ENCODE peak calls at places on chromosomes 4 and X, in eight cellular contexts. F, G, B, Y, M, A, L and R are unnamed samples.

GRCh38 chr4:169110633-169111032 is 100.6 kb upstream of the CBR4 start:
- DNase-seq in B (no peak), Y (no peak), F (no peak), G (no peak), M (no peak), A (no peak), L (no peak), R (no peak)

GRCh38 chr4:114474401-114474800 is 124.2 kb upstream of the UGT8 start:
- DNase-seq in G (no peak), L (no peak), Y (no peak), M (no peak), B (no peak), F (no peak), A (no peak), R (no peak)

GRCh38 chrX:110407910-110408545 is 49.4 kb downstream of the RTL9 start:
- DNase-seq in L (no peak), G (peak; percentile 62), B (peak; percentile 86), A (no peak), F (peak; percentile 32), Y (no peak), M (no peak), R (no peak)

GRCh38 chr4:35166437-35166836 is 1077.9 kb downstream of the ARAP2 start:
- DNase-seq in B (no peak), Y (no peak), L (no peak), G (no peak), M (no peak), A (no peak), F (no peak), R (no peak)

GRCh38 chr4:177308842-177309524 is 691 bp upstream of the NEIL3 start:
- DNase-seq in A (no peak), G (no peak), F (no peak), M (no peak), L (no peak), Y (no peak), B (no peak), R (no peak)

GRCh38 chrX:81195712-81196111 is 6.0 kb downstream of the HMGN5 start:
- DNase-seq in L (no peak), M (no peak), F (peak; percentile 27), G (peak; percentile 66), A (no peak), B (peak; percentile 66), Y (no peak), R (no peak)

GRCh38 chr4:138310991-138311390 is 68.8 kb upstream of the SLC7A11 start:
- DNase-seq in F (no peak), B (no peak), A (no peak), Y (no peak), G (no peak), L (no peak), M (no peak), R (no peak)

GRCh38 chr4:109406337-109406931 is 27.2 kb upstream of the SEC24B start:
- DNase-seq in A (no peak), L (no peak), B (peak; percentile 61), Y (no peak), F (no peak), M (no peak), G (peak; percentile 57), R (no peak)

GRCh38 chrX:41922125-41922521 is 1.2 kb downstream of the CASK start:
- DNase-seq in B (peak; percentile 4), Y (no peak), L (no peak), G (no peak), F (no peak), A (no peak), M (no peak), R (no peak)

DNA sequence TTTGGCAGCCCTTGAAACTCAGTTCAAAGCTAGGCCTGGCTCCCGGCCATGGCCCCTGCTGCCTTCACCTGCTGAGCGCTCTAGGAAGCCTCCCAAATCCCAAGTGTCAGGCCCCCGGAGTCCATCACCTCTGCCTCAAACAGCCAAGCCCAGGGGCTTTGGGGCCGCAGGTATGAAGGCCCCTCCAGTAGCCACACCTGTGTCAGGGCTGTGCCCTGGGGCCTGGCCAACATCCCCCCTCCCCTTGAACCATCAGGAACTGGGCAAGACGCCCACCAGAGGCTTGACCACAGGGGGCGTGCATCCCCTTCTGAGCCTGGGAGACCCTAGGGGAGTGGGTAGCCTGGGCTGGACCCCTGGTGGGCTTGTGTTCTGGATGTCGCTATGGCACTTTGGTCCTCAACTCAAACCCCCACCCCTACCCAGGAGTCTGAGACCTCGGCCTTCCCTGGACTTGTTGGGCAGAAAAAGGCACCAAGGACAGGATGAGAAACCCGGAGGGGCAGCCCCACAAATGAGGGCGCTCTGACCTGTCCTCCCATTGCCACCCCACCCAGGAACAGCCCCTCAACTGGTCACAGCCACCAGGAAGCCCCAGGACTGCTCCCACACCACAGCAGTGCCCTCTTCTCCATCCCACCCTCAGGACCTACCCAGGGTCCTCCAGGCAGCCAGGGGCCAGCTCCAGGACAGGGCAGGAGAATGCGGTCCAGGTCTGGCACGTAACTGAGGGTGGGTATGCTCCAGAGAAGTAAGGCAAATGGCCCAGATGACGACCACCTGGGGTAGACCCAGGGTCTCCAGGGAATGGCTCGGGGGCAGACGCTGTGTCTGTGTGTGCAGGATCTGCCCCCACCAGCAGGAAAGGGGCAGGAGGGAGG is 4.2 kb upstream of the SLBP start:
- DNase-seq in L (no peak), F (no peak), Y (no peak), B (no peak), A (no peak), G (no peak), M (no peak), R (no peak)
- TF ChIP-seq POLR2A in L (no peak), F (no peak), Y (no peak), B (no peak), A (no peak), G (no peak), M (no peak), R (no peak)

GRCh38 chr4:98928505-98929340 is at the start of gene EIF4E:
- DNase-seq in G (peak; percentile 98), A (peak; percentile 98), Y (peak; percentile 85), F (peak; percentile 97), L (peak; percentile 96), B (peak; percentile 95), M (peak; percentile 95), R (peak; percentile 98)
- TF ChIP-seq CTCF in G (no peak), A (no peak), Y (no peak), F (peak; percentile 25), L (no peak), B (peak; percentile 7), M (no peak), R (no peak)

GRCh38 chrX:131288738-131289511 is at the start of gene IGSF1:
- DNase-seq in Y (no peak), B (no peak), L (peak; percentile 67), F (peak; percentile 20), G (peak; percentile 34), A (no peak), M (no peak), R (no peak)

GRCh38 chrX:131289527-131289926 is 421 bp upstream of the IGSF1 start:
- DNase-seq in A (no peak), G (no peak), L (no peak), B (no peak), F (no peak), M (no peak), Y (no peak), R (no peak)

GRCh38 chrX:131287556-131288179 is 1.4 kb downstream of the IGSF1 start:
- DNase-seq in G (no peak), M (no peak), L (no peak), F (no peak), Y (no peak), B (no peak), A (no peak), R (no peak)

DNA sequence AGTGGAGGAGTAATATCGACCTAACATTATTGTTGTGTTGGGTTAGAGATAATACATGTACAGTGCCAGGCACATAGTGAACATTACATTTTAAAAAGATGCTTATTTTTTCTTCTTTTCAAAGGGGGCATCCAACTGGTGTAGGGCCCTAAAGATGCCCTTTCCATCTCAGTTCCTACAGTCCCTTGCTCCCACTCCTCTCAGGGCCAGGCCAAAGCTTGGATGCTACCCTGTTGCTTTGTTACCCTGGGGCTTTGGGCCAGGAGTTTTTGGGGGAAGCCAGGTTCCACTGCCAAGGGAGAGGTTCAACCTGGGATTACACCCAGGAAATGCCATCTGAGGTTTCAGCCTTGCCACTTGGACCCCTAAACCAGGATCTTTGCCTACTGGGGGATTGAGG is 918 bp downstream of the IGSF1 start:
- DNase-seq in A (no peak), L (no peak), F (no peak), Y (no peak), M (no peak), B (no peak), G (no peak), R (no peak)
- H3K4me3 ChIP-seq in A (no peak overlapping the region), L (peak overlapping the region; percentile 63), F (no peak overlapping the region), Y (no peak overlapping the region), M (no peak overlapping the region), B (no peak overlapping the region), G (no peak overlapping the region), R (peak overlapping the region; percentile 28)

GRCh38 chr4:20403317-20403716 is 151.6 kb downstream of the SLIT2 start:
- DNase-seq in F (no peak), B (no peak), Y (no peak), A (no peak), G (no peak), L (no peak), M (no peak), R (no peak)

GRCh38 chr4:20412072-20412471 is 160.4 kb downstream of the SLIT2 start:
- DNase-seq in F (no peak), Y (no peak), B (no peak), A (no peak), G (no peak), M (no peak), L (no peak), R (no peak)

GRCh38 chr4:20403846-20404245 is 152.1 kb downstream of the SLIT2 start:
- DNase-seq in Y (no peak), F (no peak), B (no peak), M (no peak), L (no peak), A (no peak), G (no peak), R (no peak)

DNA sequence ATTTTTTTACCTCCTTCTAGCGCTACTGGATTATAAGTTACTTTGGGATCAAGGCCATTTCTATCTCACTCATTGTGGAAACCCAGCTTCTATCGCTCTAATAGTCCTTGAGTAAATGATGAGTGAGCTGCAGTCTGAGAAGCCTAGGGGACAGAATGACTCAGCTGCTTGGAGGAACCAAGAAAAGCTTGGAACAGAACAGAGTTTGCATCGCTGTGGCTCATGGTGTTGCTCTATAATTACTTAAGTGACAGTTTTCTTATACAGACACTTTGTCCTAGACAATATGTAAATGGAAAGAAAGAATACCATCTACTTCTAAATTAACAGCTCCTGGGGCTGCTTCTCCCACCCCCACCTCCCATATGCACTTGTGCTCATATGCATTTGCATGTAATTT is 156.9 kb downstream of the SLIT2 start:
- DNase-seq in G (no peak), F (no peak), A (no peak), L (no peak), Y (no peak), B (no peak), M (no peak), R (no peak)
- TF ChIP-seq POLR2A in G (no peak), F (no peak), A (no peak), L (no peak), Y (no peak), B (no peak), M (no peak), R (no peak)

DNA sequence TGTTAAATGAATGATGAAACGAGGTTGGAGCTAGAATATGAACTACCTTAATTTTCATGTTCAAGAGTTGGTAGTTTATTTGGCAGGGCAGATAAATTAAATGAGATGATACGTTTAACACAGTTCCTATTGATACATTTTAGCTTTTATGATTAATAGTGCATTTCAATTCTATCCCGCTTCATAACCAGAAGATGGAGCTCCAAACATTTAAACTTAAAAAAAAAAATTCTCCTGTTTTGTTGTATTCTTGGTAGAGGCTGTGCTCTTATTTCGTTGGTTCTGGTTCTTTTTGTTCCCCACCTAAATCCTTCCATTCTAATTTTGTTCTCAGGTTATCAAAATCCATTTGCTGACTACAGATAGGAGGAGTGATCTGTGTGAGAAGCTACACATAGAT is 71.8 kb upstream of the PTPN13 start:
- DNase-seq in M (no peak), G (no peak), L (no peak), A (no peak), F (no peak), B (no peak), Y (no peak), R (no peak)
- TF ChIP-seq CTCF in M (no peak), G (no peak), L (no peak), A (no peak), F (peak; percentile 42), B (peak; percentile 28), Y (no peak), R (no peak)